ENCODE peak calls at places on chromosomes 12 and 14, in six cellular contexts. One of them, this sample, is unnamed.

GRCh38 chr12:78226763-78227162 is 396.1 kb downstream of the NAV3 start:
- DNase-seq in breast epithelium: no peak
- DNase-seq in Caco-2: no peak
- DNase-seq in CD14-positive monocyte: no peak
- DNase-seq in mesothelial cell of epicardium: no peak
- DNase-seq in upper lobe of right lung: no peak
- DNase-seq in this sample: no peak

GRCh38 chr12:85644508-85644907 is 191.7 kb downstream of the RASSF9 start:
- DNase-seq in upper lobe of right lung: no peak
- DNase-seq in mesothelial cell of epicardium: no peak
- DNase-seq in breast epithelium: no peak
- DNase-seq in CD14-positive monocyte: no peak
- DNase-seq in Caco-2: no peak
- DNase-seq in this sample: no peak

GRCh38 chr12:106046301-106046846 is 92.4 kb downstream of the NUAK1 start:
- DNase-seq in upper lobe of right lung: no peak
- DNase-seq in CD14-positive monocyte: no peak
- DNase-seq in mesothelial cell of epicardium: no peak
- DNase-seq in breast epithelium: no peak
- DNase-seq in Caco-2: no peak
- DNase-seq in this sample: no peak

GRCh38 chr14:40312296-40312695 is 880.1 kb upstream of the FBXO33 start:
- DNase-seq in Caco-2: no peak
- DNase-seq in mesothelial cell of epicardium: no peak
- DNase-seq in breast epithelium: no peak
- DNase-seq in CD14-positive monocyte: no peak
- DNase-seq in upper lobe of right lung: no peak
- DNase-seq in this sample: no peak

GRCh38 chr14:72894623-72895378 is 900 bp upstream of the DPF3 start:
- DNase-seq in mesothelial cell of epicardium: no peak
- DNase-seq in CD14-positive monocyte: no peak
- DNase-seq in Caco-2: no peak
- DNase-seq in upper lobe of right lung: no peak
- DNase-seq in breast epithelium: no peak
- DNase-seq in this sample: no peak

GRCh38 chr12:87618199-87618598 is 411.0 kb downstream of the C12orf50 start:
- DNase-seq in Caco-2: no peak
- DNase-seq in breast epithelium: no peak
- DNase-seq in upper lobe of right lung: no peak
- DNase-seq in CD14-positive monocyte: no peak
- DNase-seq in mesothelial cell of epicardium: no peak
- DNase-seq in this sample: no peak

GRCh38 chr12:23376238-23376637 is 573.2 kb downstream of the SOX5 start:
- DNase-seq in breast epithelium: no peak
- DNase-seq in mesothelial cell of epicardium: no peak
- DNase-seq in upper lobe of right lung: no peak
- DNase-seq in Caco-2: no peak
- DNase-seq in CD14-positive monocyte: no peak
- DNase-seq in this sample: no peak

GRCh38 chr12:126518596-126519200 is 1453.5 kb downstream of the AACS start:
- DNase-seq in upper lobe of right lung: no peak
- DNase-seq in Caco-2: no peak
- DNase-seq in mesothelial cell of epicardium: no peak
- DNase-seq in CD14-positive monocyte: no peak
- DNase-seq in breast epithelium: no peak
- DNase-seq in this sample: no peak

GRCh38 chr14:33692762-33693161 is 258.1 kb downstream of the EGLN3 start:
- DNase-seq in breast epithelium: no peak
- DNase-seq in mesothelial cell of epicardium: no peak
- DNase-seq in CD14-positive monocyte: no peak
- DNase-seq in Caco-2: no peak
- DNase-seq in upper lobe of right lung: no peak
- DNase-seq in this sample: no peak

GRCh38 chr12:6337958-6338406 is 3.9 kb downstream of the TNFRSF1A start:
- DNase-seq in Caco-2: no peak
- DNase-seq in upper lobe of right lung: no peak
- DNase-seq in breast epithelium: no peak
- DNase-seq in mesothelial cell of epicardium: no peak
- DNase-seq in CD14-positive monocyte: no peak
- DNase-seq in this sample: no peak

GRCh38 chr12:92756905-92757598 is 54.3 kb downstream of the PLEKHG7 start:
- DNase-seq in Caco-2: no peak
- DNase-seq in breast epithelium: no peak
- DNase-seq in CD14-positive monocyte: no peak
- DNase-seq in mesothelial cell of epicardium: no peak
- DNase-seq in upper lobe of right lung: no peak
- DNase-seq in this sample: no peak

GRCh38 chr12:92199846-92200576 is 54.4 kb upstream of the BTG1 start:
- DNase-seq in Caco-2: no peak
- DNase-seq in CD14-positive monocyte: no peak
- DNase-seq in mesothelial cell of epicardium: no peak
- DNase-seq in breast epithelium: no peak
- DNase-seq in upper lobe of right lung: no peak
- DNase-seq in this sample: no peak

GRCh38 chr12:80142640-80143039 is 43.3 kb downstream of the OTOGL start:
- DNase-seq in upper lobe of right lung: no peak
- DNase-seq in CD14-positive monocyte: no peak
- DNase-seq in mesothelial cell of epicardium: no peak
- DNase-seq in breast epithelium: no peak
- DNase-seq in Caco-2: no peak
- DNase-seq in this sample: no peak

GRCh38 chr14:54768501-54768900 is 134.1 kb downstream of the GCH1 start:
- DNase-seq in breast epithelium: no peak
- DNase-seq in CD14-positive monocyte: no peak
- DNase-seq in upper lobe of right lung: no peak
- DNase-seq in mesothelial cell of epicardium: no peak
- DNase-seq in Caco-2: no peak
- DNase-seq in this sample: no peak

GRCh38 chr12:117212563-117213190 is 22.4 kb upstream of the FBXO21 start:
- DNase-seq in CD14-positive monocyte: no peak
- DNase-seq in mesothelial cell of epicardium: no peak
- DNase-seq in Caco-2: peak
- DNase-seq in upper lobe of right lung: peak
- DNase-seq in breast epithelium: peak
- DNase-seq in this sample: peak

GRCh38 chr14:79820866-79821535 is 390.3 kb downstream of the DIO2 start:
- DNase-seq in upper lobe of right lung: no peak
- DNase-seq in breast epithelium: no peak
- DNase-seq in CD14-positive monocyte: no peak
- DNase-seq in mesothelial cell of epicardium: no peak
- DNase-seq in Caco-2: no peak
- DNase-seq in this sample: no peak

GRCh38 chr14:49617846-49618519 is 2.4 kb downstream of the RPL36AL start:
- DNase-seq in Caco-2: no peak
- DNase-seq in mesothelial cell of epicardium: no peak
- DNase-seq in breast epithelium: no peak
- DNase-seq in CD14-positive monocyte: no peak
- DNase-seq in upper lobe of right lung: no peak
- DNase-seq in this sample: no peak

GRCh38 chr14:49621114-49621881 is 699 bp downstream of the MGAT2 start:
- DNase-seq in upper lobe of right lung: peak
- DNase-seq in mesothelial cell of epicardium: no peak
- DNase-seq in breast epithelium: peak
- DNase-seq in Caco-2: peak
- DNase-seq in CD14-positive monocyte: peak
- DNase-seq in this sample: peak

GRCh38 chr14:49619730-49620129 is 696 bp downstream of the RPL36AL start:
- DNase-seq in Caco-2: no peak
- DNase-seq in breast epithelium: no peak
- DNase-seq in CD14-positive monocyte: no peak
- DNase-seq in mesothelial cell of epicardium: no peak
- DNase-seq in upper lobe of right lung: no peak
- DNase-seq in this sample: no peak

GRCh38 chr14:49622022-49622607 is 1.5 kb downstream of the MGAT2 start:
- DNase-seq in CD14-positive monocyte: no peak
- DNase-seq in upper lobe of right lung: no peak
- DNase-seq in breast epithelium: no peak
- DNase-seq in mesothelial cell of epicardium: no peak
- DNase-seq in Caco-2: no peak
- DNase-seq in this sample: no peak

GRCh38 chr14:49620182-49621113 is at the start of the genes MGAT2 and RPL36AL:
- DNase-seq in Caco-2: peak
- DNase-seq in CD14-positive monocyte: peak
- DNase-seq in breast epithelium: peak
- DNase-seq in upper lobe of right lung: peak
- DNase-seq in mesothelial cell of epicardium: peak
- DNase-seq in this sample: peak
- TF ChIP-seq CTCF in Caco-2: no peak
- TF ChIP-seq CTCF in CD14-positive monocyte: peak
- TF ChIP-seq CTCF in breast epithelium: peak
- TF ChIP-seq CTCF in upper lobe of right lung: no peak
- TF ChIP-seq CTCF in mesothelial cell of epicardium: peak
- TF ChIP-seq CTCF in this sample: peak

GRCh38 chr12:115324949-115325638 is 641.1 kb upstream of the TBX3 start:
- DNase-seq in mesothelial cell of epicardium: no peak
- DNase-seq in breast epithelium: peak
- DNase-seq in CD14-positive monocyte: no peak
- DNase-seq in upper lobe of right lung: no peak
- DNase-seq in Caco-2: no peak
- DNase-seq in this sample: no peak
- TF ChIP-seq CTCF in mesothelial cell of epicardium: no peak
- TF ChIP-seq CTCF in breast epithelium: no peak
- TF ChIP-seq CTCF in CD14-positive monocyte: no peak
- TF ChIP-seq CTCF in upper lobe of right lung: no peak
- TF ChIP-seq CTCF in Caco-2: no peak
- TF ChIP-seq CTCF in this sample: no peak

GRCh38 chr12:124379938-124380754 is 85.3 kb downstream of the RFLNA start:
- DNase-seq in mesothelial cell of epicardium: no peak
- DNase-seq in CD14-positive monocyte: peak
- DNase-seq in upper lobe of right lung: peak
- DNase-seq in Caco-2: no peak
- DNase-seq in breast epithelium: peak
- DNase-seq in this sample: no peak
- TF ChIP-seq CTCF in mesothelial cell of epicardium: peak
- TF ChIP-seq CTCF in CD14-positive monocyte: peak
- TF ChIP-seq CTCF in upper lobe of right lung: peak
- TF ChIP-seq CTCF in Caco-2: no peak
- TF ChIP-seq CTCF in breast epithelium: peak
- TF ChIP-seq CTCF in this sample: no peak

GRCh38 chr12:129184066-129184695 is 330.9 kb downstream of the GLT1D1 start:
- DNase-seq in upper lobe of right lung: no peak
- DNase-seq in breast epithelium: no peak
- DNase-seq in CD14-positive monocyte: no peak
- DNase-seq in mesothelial cell of epicardium: no peak
- DNase-seq in Caco-2: no peak
- DNase-seq in this sample: no peak

GRCh38 chr12:129185855-129186254 is 332.6 kb downstream of the GLT1D1 start:
- DNase-seq in mesothelial cell of epicardium: no peak
- DNase-seq in upper lobe of right lung: no peak
- DNase-seq in breast epithelium: no peak
- DNase-seq in CD14-positive monocyte: no peak
- DNase-seq in Caco-2: no peak
- DNase-seq in this sample: no peak

GRCh38 chr12:129190827-129191226 is 337.5 kb downstream of the GLT1D1 start:
- DNase-seq in CD14-positive monocyte: no peak
- DNase-seq in Caco-2: no peak
- DNase-seq in mesothelial cell of epicardium: no peak
- DNase-seq in breast epithelium: no peak
- DNase-seq in upper lobe of right lung: no peak
- DNase-seq in this sample: peak

GRCh38 chr12:129186952-129187351 is 333.7 kb downstream of the GLT1D1 start:
- DNase-seq in Caco-2: no peak
- DNase-seq in mesothelial cell of epicardium: no peak
- DNase-seq in upper lobe of right lung: no peak
- DNase-seq in CD14-positive monocyte: no peak
- DNase-seq in breast epithelium: no peak
- DNase-seq in this sample: no peak
- TF ChIP-seq CTCF in Caco-2: no peak
- TF ChIP-seq CTCF in mesothelial cell of epicardium: no peak
- TF ChIP-seq CTCF in upper lobe of right lung: no peak
- TF ChIP-seq CTCF in CD14-positive monocyte: no peak
- TF ChIP-seq CTCF in breast epithelium: no peak
- TF ChIP-seq CTCF in this sample: peak

DNA sequence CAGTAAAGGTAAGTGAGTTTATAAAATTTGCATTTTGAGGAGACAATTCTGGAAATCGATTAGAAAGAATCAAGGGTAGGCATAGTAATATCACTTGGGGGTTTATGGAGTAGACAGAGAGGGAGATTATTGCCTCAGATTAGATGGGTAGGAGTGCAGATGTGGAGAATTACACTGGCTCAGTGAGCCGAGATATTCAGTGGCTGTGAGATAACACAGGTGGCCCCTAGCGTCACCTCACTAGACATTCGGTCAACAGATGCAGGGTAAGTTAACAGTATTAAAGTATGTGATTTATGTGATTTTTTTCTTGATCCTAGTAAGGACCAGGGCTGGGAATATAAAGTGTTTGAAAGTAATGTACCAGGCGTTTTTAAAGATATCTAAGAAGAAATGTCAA is 39.6 kb upstream of the KLRD1 start:
- DNase-seq in CD14-positive monocyte: no peak
- DNase-seq in upper lobe of right lung: no peak
- DNase-seq in breast epithelium: no peak
- DNase-seq in Caco-2: no peak
- DNase-seq in mesothelial cell of epicardium: no peak
- DNase-seq in this sample: no peak
- TF ChIP-seq CTCF in CD14-positive monocyte: no peak
- TF ChIP-seq CTCF in upper lobe of right lung: no peak
- TF ChIP-seq CTCF in breast epithelium: no peak
- TF ChIP-seq CTCF in Caco-2: no peak
- TF ChIP-seq CTCF in mesothelial cell of epicardium: no peak
- TF ChIP-seq CTCF in this sample: no peak

GRCh38 chr12:118398878-118399277 is 22.5 kb downstream of the SUDS3 start:
- DNase-seq in upper lobe of right lung: no peak
- DNase-seq in Caco-2: no peak
- DNase-seq in CD14-positive monocyte: no peak
- DNase-seq in breast epithelium: no peak
- DNase-seq in mesothelial cell of epicardium: no peak
- DNase-seq in this sample: no peak

GRCh38 chr12:118404876-118405521 is 28.6 kb downstream of the SUDS3 start:
- DNase-seq in breast epithelium: no peak
- DNase-seq in upper lobe of right lung: no peak
- DNase-seq in Caco-2: peak
- DNase-seq in CD14-positive monocyte: no peak
- DNase-seq in mesothelial cell of epicardium: peak
- DNase-seq in this sample: peak

GRCh38 chr12:118397693-118398440 is 21.5 kb downstream of the SUDS3 start:
- DNase-seq in mesothelial cell of epicardium: no peak
- DNase-seq in breast epithelium: no peak
- DNase-seq in upper lobe of right lung: no peak
- DNase-seq in Caco-2: no peak
- DNase-seq in CD14-positive monocyte: no peak
- DNase-seq in this sample: no peak

DNA sequence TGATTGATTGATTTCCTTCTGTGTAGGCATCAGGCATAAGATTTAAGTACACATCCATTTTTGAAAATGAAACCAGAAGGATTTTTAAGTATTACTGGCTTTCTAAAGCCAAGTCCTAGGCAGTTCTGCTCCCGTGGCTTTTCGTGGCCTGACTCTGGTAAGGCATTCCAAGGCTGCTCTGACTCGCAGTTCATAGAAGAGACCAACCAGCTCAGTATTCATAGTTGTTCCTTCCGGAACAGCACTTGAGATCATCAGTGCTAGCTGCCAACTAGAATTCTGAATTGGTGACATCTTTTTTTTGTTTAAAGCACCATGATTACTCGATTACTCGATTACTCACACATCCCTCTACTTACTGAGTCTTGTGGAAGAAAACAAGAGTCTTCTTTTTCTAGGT is 25.9 kb downstream of the SUDS3 start:
- DNase-seq in upper lobe of right lung: no peak
- DNase-seq in mesothelial cell of epicardium: no peak
- DNase-seq in CD14-positive monocyte: no peak
- DNase-seq in breast epithelium: no peak
- DNase-seq in Caco-2: no peak
- DNase-seq in this sample: no peak
- TF ChIP-seq CTCF in upper lobe of right lung: no peak
- TF ChIP-seq CTCF in mesothelial cell of epicardium: no peak
- TF ChIP-seq CTCF in CD14-positive monocyte: no peak
- TF ChIP-seq CTCF in breast epithelium: no peak
- TF ChIP-seq CTCF in Caco-2: no peak
- TF ChIP-seq CTCF in this sample: no peak